ENCODE peak calls at places on chromosomes 5 and 9, in nine cellular contexts. B is activated effector memory CD4-positive, alpha-beta T cell treated with Interleukin-2 at 50 U/mL for 16 hours; F is COR-L47; E is mucosa of descending colon; W is MV-4-11; N is dermis blood vessel endothelial cell; Z is iPS DF 19.7; D is neural progenitor cell; H is NCI-H1105 treated with DMSO at 0.1 percent for 48 hours. C is an unnamed sample.

GRCh38 chr9:88659126-88659525 is 124.1 kb downstream of the NXNL2 start:
- DNase-seq in H (no peak), Z (no peak), B (no peak), E (no peak), N (no peak), F (no peak), W (no peak), D (no peak), C (no peak)

GRCh38 chr5:132489871-132490483 is 596 bp downstream of the IRF1 start:
- DNase-seq in F (peak; percentile 38), W (no peak), B (peak; percentile 57), N (peak; percentile 65), D (peak; percentile 62), E (peak; percentile 64), H (no peak), Z (no peak), C (peak; percentile 83)

GRCh38 chr9:17802249-17802857 is 223.5 kb downstream of the SH3GL2 start:
- DNase-seq in E (peak; percentile 46), N (peak; percentile 41), H (no peak), D (no peak), W (peak; percentile 5), F (peak; percentile 29), B (no peak), Z (no peak), C (no peak)

GRCh38 chr5:553874-554273 is 29.6 kb upstream of the SLC9A3 start:
- DNase-seq in F (no peak), H (no peak), N (no peak), W (no peak), B (no peak), Z (no peak), E (peak; percentile 86), D (no peak), C (no peak)

GRCh38 chr9:94554439-94555331 is at the start of gene PCAT7:
- DNase-seq in F (peak; percentile 85), B (no peak), D (peak; percentile 93), W (peak; percentile 69), N (peak; percentile 38), H (peak; percentile 77), Z (peak; percentile 78), E (peak; percentile 87), C (peak; percentile 49)

GRCh38 chr5:5979362-5979760 is 399.0 kb downstream of the MED10 start:
- DNase-seq in H (no peak), N (no peak), E (no peak), F (no peak), Z (no peak), B (no peak), W (no peak), D (no peak), C (no peak)

GRCh38 chr9:104907278-104907951 is 20.5 kb downstream of the ABCA1 start:
- DNase-seq in D (no peak), H (no peak), B (no peak), F (no peak), W (no peak), Z (no peak), N (peak; percentile 40), E (no peak), C (peak; percentile 60)

GRCh38 chr5:56142620-56143431 is 90.3 kb downstream of the ANKRD55 start:
- DNase-seq in D (no peak), H (no peak), W (no peak), Z (no peak), F (no peak), B (no peak), E (no peak), N (no peak), C (no peak)

GRCh38 chr5:16713386-16713928 is 96.7 kb upstream of the RETREG1 start:
- DNase-seq in F (peak; percentile 61), H (no peak), E (peak; percentile 40), W (no peak), B (no peak), Z (no peak), D (peak; percentile 96), N (peak; percentile 80), C (no peak)

GRCh38 chr5:168425997-168426863 is 60.0 kb upstream of the RARS1 start:
- DNase-seq in N (no peak), E (no peak), H (no peak), Z (no peak), W (no peak), F (no peak), B (no peak), D (peak; percentile 23), C (no peak)

GRCh38 chr5:15702102-15702501 is 202.1 kb downstream of the FBXL7 start:
- DNase-seq in F (no peak), D (no peak), N (no peak), Z (no peak), W (no peak), H (no peak), E (no peak), B (no peak), C (no peak)

C was measured in left ventricle myocardium superior.